ENCODE peak calls at places on chromosomes 12 and 14, in five cellular contexts. C is HuH-7.5, Z is A172, S is MCF 10A, J is GM12865. A is an unnamed sample.

GRCh38 chr12:110317921-110318320 is 36.9 kb downstream of the ATP2A2 start:
- DNase-seq in C (no peak), Z (no peak), S (no peak), J (no peak), A (peak; percentile 16)

GRCh38 chr12:28569698-28570411 is 379.6 kb downstream of the CCDC91 start:
- DNase-seq in C (no peak), Z (peak; percentile 45), S (peak; percentile 31), J (no peak), A (no peak)

GRCh38 chr14:103871596-103872480 is 24.5 kb upstream of the PPP1R13B start:
- DNase-seq in C (no peak), Z (no peak), S (no peak), J (peak; percentile 78), A (no peak)

GRCh38 chr14:95200404-95200803 is 43.1 kb upstream of the DICER1 start:
- DNase-seq in C (no peak), Z (no peak), S (no peak), J (no peak), A (peak; percentile 80)

GRCh38 chr12:100075598-100075997 is 67.1 kb downstream of the BLTP3B start:
- DNase-seq in C (no peak), Z (no peak), S (no peak), J (no peak), A (no peak)

GRCh38 chr14:61103541-61104339 is 122.7 kb downstream of the SLC38A6 start:
- DNase-seq in C (no peak), Z (peak; percentile 94), S (peak; percentile 91), J (peak; percentile 81), A (peak; percentile 95)

GRCh38 chr14:61260939-61261776 is 20.0 kb downstream of the TMEM30B start:
- DNase-seq in C (no peak), Z (peak; percentile 14), S (peak; percentile 80), J (no peak), A (peak; percentile 64)

GRCh38 chr14:88848571-88848970 is 24.1 kb downstream of the TTC8 start:
- DNase-seq in C (no peak), Z (no peak), S (no peak), J (no peak), A (no peak)

GRCh38 chr12:28550757-28551381 is 360.6 kb downstream of the CCDC91 start:
- DNase-seq in C (no peak), Z (peak; percentile 18), S (peak; percentile 46), J (no peak), A (peak; percentile 69)

GRCh38 chr12:3717283-3717974 is 35.5 kb downstream of the CRACR2A start:
- DNase-seq in C (no peak), Z (no peak), S (no peak), J (no peak), A (no peak)

GRCh38 chr12:55983229-55983849 is 9.5 kb downstream of the RAB5B start:
- DNase-seq in C (no peak), Z (no peak), S (no peak), J (no peak), A (no peak)

GRCh38 chr12:26777236-26777635 is 55.8 kb downstream of the ITPR2 start:
- DNase-seq in C (no peak), Z (no peak), S (no peak), J (no peak), A (no peak)

GRCh38 chr12:106304001-106304421 is 1.5 kb downstream of the TCP11L2 start:
- DNase-seq in C (no peak), Z (no peak), S (no peak), J (no peak), A (no peak)

A was measured in myocyte.